ENCODE peak calls at places on chromosomes 5 and 9, in nine cellular contexts. X is sigmoid colon, J is stomach, D is HCT116, L is adrenal gland, Q is A549, A is GM12878, Z is endothelial cell of umbilical vein, R is transverse colon. Y is an unnamed sample.

GRCh38 chr9:19471737-19472648 is 63.2 kb downstream of the ACER2 start:
- DNase-seq in X (peak; percentile 77), J (peak; percentile 61), D (peak; percentile 48), L (peak; percentile 54), Q (peak; percentile 79), A (no peak), Z (peak; percentile 61), R (peak; percentile 51), Y (peak; percentile 72)

GRCh38 chr5:137621861-137622823 is 113.7 kb downstream of the KLHL3 start:
- DNase-seq in X (peak; percentile 46), J (no peak), D (no peak), L (peak; percentile 72), Q (no peak), A (no peak), Z (no peak), R (no peak), Y (peak; percentile 12)

GRCh38 chr5:78964889-78965288 is 20.2 kb downstream of the ARSB start:
- DNase-seq in X (no peak), J (no peak), D (peak; percentile 48), L (no peak), Q (peak; percentile 38), A (no peak), Z (peak; percentile 79), R (no peak), Y (no peak)

GRCh38 chr9:20640331-20641187 is 18.3 kb upstream of the MLLT3 start:
- DNase-seq in X (peak; percentile 68), J (peak; percentile 68), D (no peak), L (peak; percentile 61), Q (no peak), A (peak; percentile 99), Z (peak; percentile 8), R (peak; percentile 80), Y (peak; percentile 30)

GRCh38 chr9:137649553-137649952 is 30.7 kb downstream of the EHMT1 start:
- DNase-seq in X (no peak), J (no peak), D (no peak), L (no peak), Q (no peak), A (no peak), Z (no peak), R (no peak), Y (no peak)

GRCh38 chr5:178590141-178590923 is at the start of gene COL23A1:
- DNase-seq in X (peak; percentile 77), J (peak; percentile 28), D (no peak), L (peak; percentile 35), Q (no peak), A (no peak), Z (peak; percentile 55), R (peak; percentile 22), Y (peak; percentile 76)

GRCh38 chr9:130885422-130886375 is 10.9 kb downstream of the QRFP start:
- DNase-seq in X (peak; percentile 84), J (no peak), D (no peak), L (peak; percentile 84), Q (no peak), A (no peak), Z (no peak), R (no peak), Y (no peak)

GRCh38 chr5:163478126-163478981 is 17.9 kb downstream of the HMMR start:
- DNase-seq in X (no peak), J (no peak), D (no peak), L (no peak), Q (no peak), A (no peak), Z (peak; percentile 60), R (no peak), Y (no peak)

GRCh38 chr5:415928-416635 is 26.9 kb upstream of the EXOC3 start:
- DNase-seq in X (peak; percentile 50), J (no peak), D (no peak), L (peak; percentile 54), Q (no peak), A (no peak), Z (no peak), R (no peak), Y (no peak)
- TF ChIP-seq POLR2A in X (no peak), J (no peak), D (no peak), L (no peak), Q (no peak), A (peak; percentile 28), Z (no peak), R (no peak), Y (no peak)

DNA sequence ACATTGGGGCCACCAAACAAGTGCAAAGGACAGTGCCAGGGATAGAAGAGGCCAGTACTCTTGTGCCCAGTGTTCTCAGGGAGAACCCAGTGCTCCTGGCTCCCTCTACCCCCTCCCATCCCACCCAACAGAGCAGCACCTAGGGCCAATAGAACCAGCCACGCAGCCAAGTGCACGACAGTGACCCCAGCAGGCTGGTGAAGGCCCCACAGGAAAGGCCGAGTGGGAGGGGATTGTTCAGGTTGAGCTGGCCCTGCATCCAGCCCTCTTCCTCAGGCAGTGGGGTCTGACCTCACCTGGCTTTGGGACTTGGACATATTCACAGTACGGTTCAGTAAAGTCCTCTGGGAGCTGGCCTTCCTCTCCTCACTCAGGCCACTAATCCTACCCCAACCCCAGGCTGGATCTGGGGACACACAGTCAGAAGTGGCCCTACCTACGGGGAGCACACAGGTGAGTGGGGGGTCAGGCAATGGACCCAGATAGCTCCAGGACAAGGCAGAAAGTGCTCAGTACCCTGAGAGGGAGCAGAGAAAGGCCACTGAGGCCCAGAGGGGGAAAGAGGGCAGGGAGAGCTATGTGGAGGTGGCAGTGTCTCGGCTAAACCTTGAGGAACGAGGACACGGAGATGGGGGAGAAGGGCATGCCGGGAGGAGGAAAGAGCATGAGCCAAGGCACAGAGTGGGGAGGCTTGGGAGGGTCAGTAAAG is 25.4 kb downstream of the POLR1E start:
- DNase-seq in X (no peak), J (no peak), D (peak; percentile 13), L (no peak), Q (no peak), A (no peak), Z (no peak), R (no peak), Y (no peak)
- TF ChIP-seq CTCF in X (no peak), J (no peak), D (no peak), L (no peak), Q (no peak), A (peak; percentile 26), Z (no peak), R (no peak), Y (no peak)

DNA sequence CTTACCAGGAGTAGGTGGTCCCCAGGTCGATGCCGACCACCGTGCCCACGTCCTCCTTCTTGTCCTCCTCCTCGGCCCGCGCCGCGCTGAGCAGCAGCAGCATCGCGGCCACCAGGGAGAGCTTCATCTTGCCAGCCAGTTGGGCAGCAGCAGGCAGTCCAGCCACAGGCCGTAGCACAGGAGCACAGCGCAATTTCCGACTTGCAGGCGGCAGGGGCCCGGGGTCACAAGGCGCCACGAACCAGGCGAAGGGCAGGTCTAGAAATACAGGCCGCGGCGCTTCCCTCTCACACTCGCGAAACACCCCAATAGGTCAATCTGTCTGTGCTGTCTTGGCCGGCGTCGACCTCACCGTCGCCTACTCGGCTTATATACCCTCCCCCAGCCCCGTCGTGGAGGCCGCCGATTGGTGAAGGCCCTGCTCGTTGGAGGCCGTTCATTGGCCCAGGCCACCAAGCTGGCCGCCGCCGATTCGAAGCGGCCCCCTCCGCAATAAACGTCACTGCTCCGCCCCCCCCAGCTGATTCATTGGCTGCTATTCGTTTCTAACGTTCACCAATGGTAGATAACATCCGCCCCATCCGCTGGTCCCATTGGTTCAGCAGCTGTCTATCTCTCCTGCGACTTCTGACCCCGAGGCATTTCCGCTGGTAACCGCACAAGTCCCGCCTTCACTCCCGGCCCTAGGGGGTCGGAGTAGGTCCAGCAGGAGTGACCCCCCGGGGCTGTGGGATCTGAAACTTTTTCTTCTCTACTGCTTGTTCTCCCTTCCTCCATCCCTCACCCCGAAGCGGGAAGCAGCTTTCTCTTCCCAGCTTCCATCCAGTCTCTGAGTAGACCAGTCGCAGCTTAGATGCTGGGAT is at the start of gene HSPA5:
- DNase-seq in X (peak; percentile 100), J (peak; percentile 100), D (peak; percentile 99), L (peak; percentile 100), Q (peak; percentile 99), A (peak; percentile 99), Z (peak; percentile 100), R (peak; percentile 100), Y (peak; percentile 100)
- TF ChIP-seq POLR2A in X (peak; percentile 95), J (peak; percentile 90), D (peak; percentile 98), L (peak; percentile 99), Q (peak; percentile 99), A (peak; percentile 97), Z (peak; percentile 100), R (peak; percentile 99), Y (peak; percentile 97)

GRCh38 chr5:138922494-138922893 is 47.4 kb upstream of the LRRTM2 start:
- DNase-seq in X (no peak), J (no peak), D (no peak), L (no peak), Q (no peak), A (no peak), Z (no peak), R (no peak), Y (no peak)
- TF ChIP-seq CTCF in X (no peak), J (no peak), D (no peak), L (no peak), Q (no peak), A (peak; percentile 9), Z (no peak), R (no peak), Y (no peak)

DNA sequence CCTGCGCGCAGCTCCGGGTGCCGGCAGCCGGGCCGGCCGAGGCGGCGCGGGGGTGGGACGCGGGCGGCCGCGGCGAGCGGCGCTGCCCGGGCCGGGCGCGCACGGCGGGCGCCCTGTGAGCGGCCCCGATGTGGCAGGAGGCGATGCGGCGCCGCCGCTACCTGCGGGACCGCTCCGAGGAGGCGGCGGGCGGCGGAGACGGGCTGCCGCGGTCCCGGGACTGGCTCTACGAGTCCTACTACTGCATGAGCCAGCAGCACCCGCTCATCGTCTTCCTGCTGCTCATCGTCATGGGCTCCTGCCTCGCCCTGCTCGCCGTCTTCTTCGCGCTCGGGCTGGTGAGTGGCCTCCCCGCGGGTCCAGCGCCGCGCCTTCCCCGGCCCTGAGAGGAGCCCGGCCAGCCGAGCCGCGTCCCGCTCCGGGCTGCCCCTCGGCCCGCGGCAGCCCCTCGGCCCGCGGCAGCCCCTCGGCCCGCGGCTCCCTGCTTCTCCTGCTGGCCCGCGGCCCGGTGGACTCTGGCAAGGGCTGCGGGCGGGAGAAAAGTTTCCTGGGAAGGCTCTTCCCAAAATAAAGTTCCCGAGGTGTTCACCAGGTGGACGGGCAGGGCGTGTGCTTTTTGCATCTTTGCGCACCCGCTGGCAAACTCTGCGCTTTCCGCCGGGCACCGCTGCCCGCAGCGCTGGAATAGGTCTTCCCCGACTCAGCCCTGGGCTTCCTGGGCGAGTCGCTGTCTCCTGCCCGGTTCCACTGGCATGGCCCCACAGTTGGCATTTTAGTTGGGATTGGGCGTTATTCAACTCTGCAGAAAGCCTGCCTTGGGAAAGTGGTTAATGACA is 449 bp downstream of the ADCY2 start:
- DNase-seq in X (no peak), J (no peak), D (no peak), L (no peak), Q (no peak), A (no peak), Z (no peak), R (no peak), Y (no peak)
- TF ChIP-seq POLR2A in X (no peak), J (no peak), D (no peak), L (no peak), Q (no peak), A (no peak), Z (no peak), R (no peak), Y (no peak)

GRCh38 chr9:121299467-121300282 is 31.7 kb downstream of the GSN start:
- DNase-seq in X (peak; percentile 93), J (peak; percentile 57), D (no peak), L (no peak), Q (no peak), A (no peak), Z (peak; percentile 41), R (peak; percentile 70), Y (no peak)
- TF ChIP-seq CTCF in X (no peak), J (no peak), D (no peak), L (no peak), Q (no peak), A (no peak), Z (no peak), R (no peak), Y (no peak)